ENCODE peak calls at places on chromosomes 2 and 18, in four cellular contexts. T is GM12878, M is SK-N-SH, S is K562. J is an unnamed sample.

GRCh38 chr2:12070581-12070980 is 324.1 kb downstream of the LPIN1 start:
- DNase-seq in T (no peak), M (no peak), S (no peak), J (no peak)

GRCh38 chr2:197255550-197255949 is 55.0 kb downstream of the ANKRD44 start:
- DNase-seq in T (peak; percentile 81), M (peak; percentile 87), S (no peak), J (no peak)

GRCh38 chr2:20165677-20166509 is 59.0 kb downstream of the SDC1 start:
- DNase-seq in T (no peak), M (no peak), S (no peak), J (no peak)

GRCh38 chr2:72914226-72915075 is 2.9 kb upstream of the EMX1 start:
- DNase-seq in T (no peak), M (peak; percentile 41), S (no peak), J (no peak)

GRCh38 chr2:191463790-191464189 is 214.1 kb upstream of the NABP1 start:
- DNase-seq in T (no peak), M (no peak), S (no peak), J (no peak)

GRCh38 chr2:238101891-238102841 is 2.0 kb downstream of the ESPNL start:
- DNase-seq in T (no peak), M (peak; percentile 52), S (no peak), J (no peak)

GRCh38 chr2:63977904-63978303 is 41.3 kb downstream of the VPS54 start:
- DNase-seq in T (peak; percentile 56), M (no peak), S (no peak), J (no peak)

GRCh38 chr18:21490745-21491144 is 109.8 kb downstream of the ESCO1 start:
- DNase-seq in T (no peak), M (no peak), S (no peak), J (no peak)

GRCh38 chr2:88500691-88501090 is 48.2 kb upstream of the FOXI3 start:
- DNase-seq in T (no peak), M (no peak), S (no peak), J (no peak)

GRCh38 chr2:134120160-134120717 is 133.6 kb upstream of the MGAT5 start:
- DNase-seq in T (no peak), M (peak; percentile 75), S (no peak), J (no peak)

GRCh38 chr2:215409331-215410127 is 26.3 kb downstream of the FN1 start:
- DNase-seq in T (no peak), M (no peak), S (no peak), J (no peak)

GRCh38 chr2:71157124-71157802 is 26.8 kb downstream of the MPHOSPH10 start:
- DNase-seq in T (no peak), M (peak; percentile 83), S (peak; percentile 71), J (peak; percentile 43)

GRCh38 chr2:191366199-191366598 is 121.0 kb downstream of the MYO1B start:
- DNase-seq in T (no peak), M (no peak), S (no peak), J (no peak)

GRCh38 chr2:57443985-57444501 is 602.6 kb upstream of the VRK2 start:
- DNase-seq in T (no peak), M (no peak), S (no peak), J (no peak)

GRCh38 chr2:91748869-91749268 is 3057.4 kb downstream of the RPIA start:
- DNase-seq in T (no peak), M (peak; percentile 40), S (no peak), J (no peak)

GRCh38 chr2:18194161-18194560 is 315.7 kb downstream of the KCNS3 start:
- DNase-seq in T (no peak), M (no peak), S (no peak), J (no peak)

GRCh38 chr2:235670974-235671787 is 177.3 kb downstream of the AGAP1 start:
- DNase-seq in T (no peak), M (no peak), S (no peak), J (no peak)

GRCh38 chr2:19643117-19643518 is 258.7 kb downstream of the TTC32 start:
- DNase-seq in T (peak; percentile 13), M (no peak), S (no peak), J (no peak)

GRCh38 chr2:175929850-175930249 is 72.2 kb downstream of the LNPK start:
- DNase-seq in T (no peak), M (no peak), S (no peak), J (no peak)

GRCh38 chr2:25819597-25820039 is 58.7 kb downstream of the ASXL2 start:
- DNase-seq in T (no peak), M (no peak), S (no peak), J (no peak)

GRCh38 chr2:240796543-240797499 is 23.2 kb downstream of the KIF1A start:
- DNase-seq in T (no peak), M (no peak), S (no peak), J (no peak)

GRCh38 chr2:79860233-79861058 is 347.6 kb downstream of the CTNNA2 start:
- DNase-seq in T (no peak), M (peak; percentile 63), S (peak; percentile 13), J (no peak)

GRCh38 chr18:40877096-40877495 is 1077.9 kb upstream of the PIK3C3 start:
- DNase-seq in T (no peak), M (no peak), S (no peak), J (no peak)

GRCh38 chr2:98732430-98733051 is 1.6 kb upstream of the MGAT4A start:
- DNase-seq in T (no peak), M (no peak), S (no peak), J (no peak)

GRCh38 chr2:195382186-195382585 is 274.8 kb upstream of the SLC39A10 start:
- DNase-seq in T (no peak), M (no peak), S (no peak), J (no peak)

GRCh38 chr18:13513015-13513414 is 213.3 kb downstream of the FAM210A start:
- DNase-seq in T (no peak), M (peak; percentile 50), S (no peak), J (no peak)

GRCh38 chr18:59008302-59008974 is 131.2 kb upstream of the SEC11C start:
- DNase-seq in T (no peak), M (no peak), S (no peak), J (peak; percentile 10)
- TF ChIP-seq NRF1 in T (no peak), M (no peak), S (no peak), J (no peak)

DNA sequence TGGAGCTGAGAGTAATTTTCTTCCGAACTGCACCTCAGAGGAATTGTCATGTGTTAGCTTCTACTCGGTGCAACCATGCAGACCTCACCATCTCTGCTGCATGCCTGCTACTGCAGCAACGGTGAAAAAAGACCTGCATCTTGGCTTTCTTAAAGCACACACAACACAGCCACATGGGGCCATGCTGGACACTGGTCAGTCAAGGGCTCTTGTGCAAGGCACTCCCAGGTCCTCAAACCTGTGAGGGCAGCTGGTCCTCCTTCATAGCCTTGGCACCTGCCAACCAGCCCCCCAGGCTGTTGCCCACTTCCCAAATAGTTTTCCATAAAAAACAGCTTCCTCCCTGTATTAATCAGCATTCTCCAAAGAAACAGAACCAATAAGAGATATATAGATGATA is 113.5 kb upstream of the TEX51 start:
- DNase-seq in T (no peak), M (no peak), S (no peak), J (no peak)
- TF ChIP-seq NRF1 in T (no peak), M (no peak), S (no peak), J (no peak)

DNA sequence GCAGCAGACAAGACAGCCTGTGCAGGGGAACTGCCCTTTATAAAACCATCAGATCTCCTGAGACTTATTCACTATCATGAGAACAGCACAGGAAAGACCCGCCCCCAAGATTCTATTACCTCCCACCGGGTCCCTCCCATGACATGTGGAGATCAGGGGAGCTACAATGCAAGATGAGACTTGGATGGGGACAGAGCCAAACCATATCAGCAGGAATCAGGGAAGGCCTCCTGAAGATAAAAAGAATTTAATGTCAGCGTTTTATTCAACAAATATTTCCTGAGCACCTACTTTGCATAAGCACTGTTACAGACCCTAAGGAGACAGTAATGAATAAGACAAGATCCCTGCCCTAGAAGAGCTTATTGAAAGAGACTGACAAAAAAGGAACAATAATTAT is 105.0 kb downstream of the AP1S3 start:
- DNase-seq in T (no peak), M (no peak), S (no peak), J (no peak)
- TF ChIP-seq NRF1 in T (no peak), M (no peak), S (no peak), J (no peak)

GRCh38 chr2:109454764-109455394 is 158.9 kb downstream of the SEPTIN10 start:
- DNase-seq in T (no peak), M (no peak), S (no peak), J (no peak)
- TF ChIP-seq NRF1 in T (no peak), M (no peak), S (no peak), J (no peak)